ENCODE peak calls at places on chromosomes 11 and 22, in ten cellular contexts. K is stomach; P is IMR-90; W is body of pancreas; V is endodermal cell; O is vagina; A is kidney; R is mesenchymal stem cell; H is CD8-positive, alpha-beta T cell; J is CD8-positive, alpha-beta memory T cell. C is an unnamed sample. For H3K4me1 and H3K9me3, the result is how much of the 10 kb centered on the place peaks cover.

GRCh38 chr11:118277312-118277711 is 13.2 kb upstream of the MPZL2 start:
- DNase-seq in V (peak), A (no peak), K (peak), O (no peak), P (peak), W (no peak), J (no peak), H (no peak), R (no peak), C (no peak)

GRCh38 chr11:12050470-12050891 is 42.1 kb upstream of the DKK3 start:
- DNase-seq in A (no peak), J (no peak), P (no peak), W (peak), V (no peak), O (no peak), K (no peak), R (no peak), H (no peak), C (no peak)

GRCh38 chr11:112248216-112248615 is 12.4 kb downstream of the PLET1 start:
- DNase-seq in O (no peak), P (peak), K (no peak), H (no peak), W (no peak), V (no peak), J (no peak), R (peak), A (no peak), C (no peak)

GRCh38 chr11:74485868-74486267 is 7.7 kb downstream of the LIPT2 start:
- DNase-seq in R (no peak), V (no peak), W (no peak), P (no peak), O (no peak), K (no peak), J (no peak), H (no peak), A (no peak), C (no peak)

GRCh38 chr11:72598901-72599300 is 75.3 kb downstream of the PDE2A start:
- DNase-seq in H (no peak), R (peak), V (peak), P (peak), O (no peak), A (no peak), K (peak), J (no peak), W (peak), C (no peak)

GRCh38 chr11:17968206-17968605 is 44.6 kb downstream of the SERGEF start:
- DNase-seq in W (no peak), V (no peak), R (no peak), O (no peak), P (no peak), H (no peak), A (no peak), K (no peak), J (no peak), C (no peak)

GRCh38 chr11:66692871-66693331 is 15.2 kb upstream of the RBM4B start:
- DNase-seq in W (no peak), O (no peak), A (peak), V (no peak), H (no peak), P (no peak), K (no peak), J (no peak), R (no peak), C (no peak)

GRCh38 chr11:13697710-13698109 is 29.2 kb downstream of the FAR1 start:
- DNase-seq in O (no peak), A (no peak), K (no peak), P (no peak), V (no peak), J (no peak), R (no peak), W (no peak), H (no peak), C (no peak)

GRCh38 chr11:18706330-18707243 is 8.0 kb downstream of the TMEM86A start:
- DNase-seq in P (no peak), V (no peak), W (peak), H (peak), A (peak), O (no peak), R (no peak), J (peak), K (peak), C (no peak)

GRCh38 chr22:46738642-46738960 is 549 bp upstream of the CERK start:
- DNase-seq in W (no peak), H (no peak), J (no peak), K (no peak), A (no peak), R (no peak), V (peak), P (no peak), O (no peak), C (no peak)

GRCh38 chr11:17314904-17315426 is 36.6 kb upstream of the NCR3LG1 start:
- DNase-seq in J (no peak), W (no peak), V (no peak), A (no peak), H (no peak), K (no peak), P (no peak), O (no peak), R (no peak), C (no peak)

GRCh38 chr22:19395276-19395675 is 36.3 kb downstream of the HIRA start:
- DNase-seq in K (no peak), J (no peak), H (no peak), W (no peak), P (no peak), R (no peak), A (no peak), V (peak), O (no peak), C (no peak)

GRCh38 chr11:59829358-59829757 is 15.9 kb downstream of the CBLIF start:
- DNase-seq in W (no peak), P (no peak), V (no peak), K (no peak), J (no peak), R (no peak), O (no peak), H (no peak), A (no peak), C (no peak)

GRCh38 chr11:77345621-77346020 is 44.1 kb upstream of the GDPD4 start:
- DNase-seq in R (peak), O (no peak), K (no peak), A (no peak), W (no peak), P (peak), V (no peak), J (no peak), H (no peak), C (no peak)

GRCh38 chr11:117814766-117815261 is 9.7 kb downstream of the FXYD2 start:
- DNase-seq in P (no peak), J (peak), V (peak), K (peak), A (peak), H (peak), R (no peak), O (no peak), W (peak), C (no peak)

GRCh38 chr11:120510406-120511115 is 987 bp upstream of the GRIK4 start:
- DNase-seq in J (no peak), W (no peak), K (no peak), A (no peak), P (no peak), V (no peak), O (no peak), H (no peak), R (no peak), C (no peak)

GRCh38 chr11:134389464-134390180 is 22.4 kb downstream of the B3GAT1 start:
- DNase-seq in V (no peak), O (no peak), R (no peak), H (no peak), K (no peak), J (no peak), A (no peak), W (no peak), P (no peak), C (no peak)

GRCh38 chr11:65854871-65855837 is 2.8 kb downstream of the CFL1 start:
- DNase-seq in W (no peak), K (no peak), V (no peak), O (no peak), P (no peak), R (no peak), J (no peak), H (no peak), A (no peak), C (no peak)

GRCh38 chr11:2579315-2580060 is 120.3 kb downstream of the KCNQ1OT1 start:
- DNase-seq in V (peak), J (no peak), P (no peak), H (no peak), K (peak), A (peak), W (peak), R (no peak), O (no peak), C (no peak)

GRCh38 chr11:2580444-2581050 is 119.2 kb downstream of the KCNQ1OT1 start:
- DNase-seq in O (no peak), K (peak), A (peak), P (no peak), H (no peak), W (peak), R (no peak), V (peak), J (no peak), C (no peak)

GRCh38 chr11:2578934-2579280 is 120.9 kb downstream of the KCNQ1OT1 start:
- DNase-seq in R (no peak), P (no peak), A (peak), O (no peak), J (no peak), W (no peak), H (no peak), K (no peak), V (no peak), C (no peak)

GRCh38 chr11:2581151-2581930 is 118.5 kb downstream of the KCNQ1OT1 start:
- DNase-seq in K (peak), V (peak), H (no peak), O (peak), P (no peak), W (peak), R (no peak), A (peak), J (no peak), C (no peak)

DNA sequence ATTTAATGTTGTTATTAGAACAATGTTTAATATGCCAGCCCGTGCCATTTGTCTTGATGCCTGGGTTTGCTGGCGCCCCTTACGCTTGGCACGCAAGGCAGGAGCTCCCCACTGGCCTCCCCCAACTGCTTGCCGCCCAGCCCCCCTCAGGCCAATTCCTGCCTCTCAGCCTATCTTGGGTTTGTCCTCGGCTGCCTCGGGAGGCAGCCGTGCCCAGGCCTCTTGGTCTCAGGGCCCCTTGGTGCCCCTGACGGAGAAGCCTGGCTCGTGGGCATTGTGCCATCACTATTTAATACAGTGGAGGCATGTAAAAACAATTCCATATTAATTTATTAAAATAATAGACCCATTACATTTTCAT is 119.8 kb downstream of the KCNQ1OT1 start:
- DNase-seq in V (peak), A (peak), P (no peak), J (no peak), H (no peak), K (peak), R (no peak), W (peak), O (no peak), C (no peak)
- H3K4me1 ChIP-seq in V (under half), A (under half), P (under half), J (under half), H (under half), K (under half), R (under half), W (under half), O (under half), C (under half)

GRCh38 chr11:46597609-46598219 is 3.9 kb upstream of the AMBRA1 start:
- DNase-seq in P (peak), J (no peak), H (no peak), W (no peak), O (no peak), A (no peak), R (peak), K (no peak), V (no peak), C (no peak)

GRCh38 chr11:46594383-46594718 is 528 bp upstream of the AMBRA1 start:
- DNase-seq in W (no peak), O (no peak), V (no peak), J (no peak), R (peak), P (no peak), K (no peak), H (no peak), A (no peak), C (no peak)

GRCh38 chr11:46593550-46594382 is at the start of gene AMBRA1:
- DNase-seq in H (peak), W (peak), O (no peak), A (peak), R (peak), V (peak), J (peak), P (peak), K (peak), C (peak)

GRCh38 chr11:46597155-46597554 is 3.3 kb upstream of the AMBRA1 start:
- DNase-seq in J (no peak), O (no peak), W (no peak), A (no peak), H (no peak), V (no peak), K (no peak), R (no peak), P (no peak), C (no peak)

DNA sequence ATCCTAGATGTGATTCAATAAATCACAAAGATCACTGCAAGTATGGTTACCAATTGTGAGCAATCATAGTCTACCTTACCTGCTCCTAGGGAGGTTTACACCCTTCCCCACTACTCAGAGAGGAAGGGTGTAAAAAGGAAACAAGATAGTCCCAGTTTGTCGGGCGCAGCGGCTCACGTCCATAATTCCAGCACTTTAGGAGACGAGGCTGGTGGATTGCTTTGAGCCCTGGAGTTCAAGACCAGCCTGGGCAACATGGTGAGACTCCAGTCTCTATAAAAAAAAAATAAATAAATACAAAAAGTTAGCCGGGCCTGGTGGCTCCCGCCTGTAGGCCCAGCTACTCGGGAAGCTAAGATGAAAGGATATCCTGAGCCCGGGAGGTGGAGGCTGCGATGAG is 962 bp upstream of the AMBRA1 start:
- DNase-seq in J (no peak), W (no peak), O (no peak), V (no peak), R (no peak), K (no peak), H (no peak), A (no peak), P (no peak), C (no peak)
- H3K9me3 ChIP-seq in J (under half), W (under half), O (under half), V (under half), R (under half), K (under half), H (under half), A (under half), P (under half), C (under half)

DNA sequence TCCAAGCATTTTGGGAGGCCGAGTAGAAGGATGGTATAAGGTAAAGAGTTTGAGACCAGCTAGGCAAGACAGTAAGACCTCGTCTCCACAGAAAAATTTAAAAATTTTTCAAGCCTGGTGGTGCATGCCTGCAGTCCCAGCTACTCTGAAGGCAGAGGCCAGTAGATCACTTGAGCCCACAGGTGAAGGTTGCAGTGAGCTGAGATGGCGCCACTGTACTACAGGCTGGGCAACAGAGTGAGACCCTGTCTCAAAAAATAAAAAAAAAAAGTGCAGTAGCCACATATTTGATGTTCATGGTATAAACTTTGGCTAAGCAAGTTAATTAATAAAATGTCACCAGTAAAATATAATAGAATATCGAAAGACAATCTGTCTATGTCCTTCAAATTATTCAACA is 27.0 kb downstream of the LGR4 start:
- DNase-seq in O (no peak), V (no peak), K (no peak), W (no peak), A (no peak), R (no peak), H (no peak), P (no peak), J (no peak), C (no peak)
- H3K4me1 ChIP-seq in O (under half), V (under half), K (under half), W (half or more), A (under half), R (under half), H (under half), P (under half), J (under half), C (under half)

GRCh38 chr11:8043756-8044155 is 37.3 kb upstream of the TUB start:
- DNase-seq in O (no peak), K (no peak), P (no peak), W (no peak), J (no peak), R (no peak), A (no peak), H (no peak), V (no peak), C (no peak)
- H3K9me3 ChIP-seq in O (under half), K (under half), P (under half), W (under half), J (under half), R (under half), A (under half), H (under half), V (under half), C (under half)

DNA sequence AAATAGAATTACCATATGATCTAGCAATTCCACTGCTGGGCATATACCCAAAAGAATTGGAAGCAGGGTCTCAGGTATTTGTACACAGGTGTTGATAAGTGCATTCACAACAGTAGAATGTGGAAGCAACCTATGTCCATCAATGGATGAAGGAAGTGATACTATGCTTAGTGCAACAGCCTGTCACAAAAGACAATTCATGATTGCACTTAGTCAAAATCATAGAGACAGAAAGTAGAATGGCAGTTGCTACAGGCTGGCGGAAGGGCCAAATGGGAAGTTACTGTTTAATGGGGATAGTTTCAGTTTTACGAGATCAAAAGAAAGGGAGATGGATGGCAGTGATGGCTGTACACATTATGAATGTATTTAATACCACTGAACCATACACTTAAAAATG is 42.0 kb downstream of the SGSM3 start:
- DNase-seq in O (no peak), P (no peak), W (no peak), J (no peak), R (no peak), V (no peak), K (no peak), H (no peak), A (no peak), C (no peak)
- H3K4me1 ChIP-seq in O (under half), P (under half), W (under half), J (under half), R (under half), V (under half), K (under half), H (under half), A (under half), C (under half)